ENCODE peak calls at places on chromosomes 6 and 20, in seven cellular contexts. One of them, this sample, is unnamed.

GRCh38 chr6:37717836-37718251 is 20.2 kb upstream of the MDGA1 start:
- DNase-seq in stomach: no peak
- DNase-seq in right lobe of liver: no peak
- DNase-seq in IMR-90: peak; percentile 83
- DNase-seq in tibial nerve: no peak
- DNase-seq in H54: no peak
- DNase-seq in heart left ventricle: no peak
- DNase-seq in this sample: no peak

GRCh38 chr6:3403244-3404154 is 53.4 kb downstream of the SLC22A23 start:
- DNase-seq in stomach: peak; percentile 82
- DNase-seq in right lobe of liver: peak; percentile 81
- DNase-seq in IMR-90: no peak
- DNase-seq in tibial nerve: no peak
- DNase-seq in H54: no peak
- DNase-seq in heart left ventricle: no peak
- DNase-seq in this sample: no peak

GRCh38 chr6:42727084-42727601 is 4.7 kb upstream of the PRPH2 start:
- DNase-seq in stomach: peak; percentile 25
- DNase-seq in right lobe of liver: peak; percentile 31
- DNase-seq in IMR-90: peak; percentile 21
- DNase-seq in tibial nerve: peak; percentile 39
- DNase-seq in H54: no peak
- DNase-seq in heart left ventricle: peak; percentile 75
- DNase-seq in this sample: no peak

GRCh38 chr20:25199473-25200265 is 4.2 kb downstream of the ENTPD6 start:
- DNase-seq in stomach: no peak
- DNase-seq in right lobe of liver: no peak
- DNase-seq in IMR-90: no peak
- DNase-seq in tibial nerve: no peak
- DNase-seq in H54: no peak
- DNase-seq in heart left ventricle: no peak
- DNase-seq in this sample: no peak

GRCh38 chr6:56535626-56536025 is 107.1 kb downstream of the DST start:
- DNase-seq in stomach: no peak
- DNase-seq in right lobe of liver: no peak
- DNase-seq in IMR-90: no peak
- DNase-seq in tibial nerve: no peak
- DNase-seq in H54: no peak
- DNase-seq in heart left ventricle: no peak
- DNase-seq in this sample: no peak

GRCh38 chr6:98769546-98769945 is 64.8 kb upstream of the POU3F2 start:
- DNase-seq in stomach: no peak
- DNase-seq in right lobe of liver: no peak
- DNase-seq in IMR-90: peak; percentile 4
- DNase-seq in tibial nerve: no peak
- DNase-seq in H54: peak; percentile 2
- DNase-seq in heart left ventricle: no peak
- DNase-seq in this sample: peak; percentile 32

GRCh38 chr6:32664827-32665362 is 1.6 kb downstream of the HLA-DQB1 start:
- DNase-seq in stomach: peak; percentile 37
- DNase-seq in right lobe of liver: no peak
- DNase-seq in IMR-90: no peak
- DNase-seq in tibial nerve: no peak
- DNase-seq in H54: no peak
- DNase-seq in heart left ventricle: peak; percentile 64
- DNase-seq in this sample: no peak

GRCh38 chr6:132446842-132447241 is 45.6 kb upstream of the MOXD1 start:
- DNase-seq in stomach: no peak
- DNase-seq in right lobe of liver: no peak
- DNase-seq in IMR-90: no peak
- DNase-seq in tibial nerve: no peak
- DNase-seq in H54: no peak
- DNase-seq in heart left ventricle: no peak
- DNase-seq in this sample: no peak

GRCh38 chr20:17480696-17481095 is 50.5 kb downstream of the BFSP1 start:
- DNase-seq in stomach: no peak
- DNase-seq in right lobe of liver: no peak
- DNase-seq in IMR-90: no peak
- DNase-seq in tibial nerve: no peak
- DNase-seq in H54: no peak
- DNase-seq in heart left ventricle: no peak
- DNase-seq in this sample: no peak

GRCh38 chr6:98946877-98947410 is 802 bp downstream of the FBXL4 start:
- DNase-seq in stomach: peak; percentile 53
- DNase-seq in right lobe of liver: peak; percentile 53
- DNase-seq in IMR-90: peak; percentile 13
- DNase-seq in tibial nerve: peak; percentile 6
- DNase-seq in H54: no peak
- DNase-seq in heart left ventricle: peak; percentile 54
- DNase-seq in this sample: peak; percentile 49

GRCh38 chr20:44990425-44990824 is 24.1 kb downstream of the STK4 start:
- DNase-seq in stomach: no peak
- DNase-seq in right lobe of liver: no peak
- DNase-seq in IMR-90: no peak
- DNase-seq in tibial nerve: no peak
- DNase-seq in H54: no peak
- DNase-seq in heart left ventricle: no peak
- DNase-seq in this sample: peak; percentile 44

GRCh38 chr6:121645100-121645745 is 209.8 kb downstream of the GJA1 start:
- DNase-seq in stomach: no peak
- DNase-seq in right lobe of liver: no peak
- DNase-seq in IMR-90: peak; percentile 53
- DNase-seq in tibial nerve: no peak
- DNase-seq in H54: no peak
- DNase-seq in heart left ventricle: no peak
- DNase-seq in this sample: peak; percentile 98

GRCh38 chr20:4973330-4974097 is 27.8 kb downstream of the SLC23A2 start:
- DNase-seq in stomach: peak; percentile 43
- DNase-seq in right lobe of liver: peak; percentile 74
- DNase-seq in IMR-90: peak; percentile 90
- DNase-seq in tibial nerve: peak; percentile 41
- DNase-seq in H54: no peak
- DNase-seq in heart left ventricle: no peak
- DNase-seq in this sample: peak; percentile 25

GRCh38 chr6:50819527-50819905 is 845 bp downstream of the TFAP2B start:
- DNase-seq in stomach: no peak
- DNase-seq in right lobe of liver: peak; percentile 45
- DNase-seq in IMR-90: no peak
- DNase-seq in tibial nerve: no peak
- DNase-seq in H54: no peak
- DNase-seq in heart left ventricle: no peak
- DNase-seq in this sample: no peak

GRCh38 chr6:124683507-124683906 is 278.7 kb upstream of the RNF217 start:
- DNase-seq in stomach: no peak
- DNase-seq in right lobe of liver: no peak
- DNase-seq in IMR-90: no peak
- DNase-seq in tibial nerve: no peak
- DNase-seq in H54: no peak
- DNase-seq in heart left ventricle: no peak
- DNase-seq in this sample: no peak

GRCh38 chr6:137020771-137021170 is 24.0 kb downstream of the IL20RA start:
- DNase-seq in stomach: no peak
- DNase-seq in right lobe of liver: no peak
- DNase-seq in IMR-90: no peak
- DNase-seq in tibial nerve: no peak
- DNase-seq in H54: no peak
- DNase-seq in heart left ventricle: no peak
- DNase-seq in this sample: no peak

GRCh38 chr20:5973172-5973571 is 22.7 kb downstream of the MCM8 start:
- DNase-seq in stomach: no peak
- DNase-seq in right lobe of liver: no peak
- DNase-seq in IMR-90: peak; percentile 68
- DNase-seq in tibial nerve: no peak
- DNase-seq in H54: no peak
- DNase-seq in heart left ventricle: no peak
- DNase-seq in this sample: no peak

GRCh38 chr6:3664641-3665041 is 86.9 kb downstream of the PXDC1 start:
- DNase-seq in stomach: no peak
- DNase-seq in right lobe of liver: no peak
- DNase-seq in IMR-90: peak; percentile 31
- DNase-seq in tibial nerve: no peak
- DNase-seq in H54: no peak
- DNase-seq in heart left ventricle: no peak
- DNase-seq in this sample: no peak

GRCh38 chr20:53623127-53623453 is 29.5 kb upstream of the ZNF217 start:
- DNase-seq in stomach: no peak
- DNase-seq in right lobe of liver: no peak
- DNase-seq in IMR-90: no peak
- DNase-seq in tibial nerve: no peak
- DNase-seq in H54: no peak
- DNase-seq in heart left ventricle: no peak
- DNase-seq in this sample: no peak

DNA sequence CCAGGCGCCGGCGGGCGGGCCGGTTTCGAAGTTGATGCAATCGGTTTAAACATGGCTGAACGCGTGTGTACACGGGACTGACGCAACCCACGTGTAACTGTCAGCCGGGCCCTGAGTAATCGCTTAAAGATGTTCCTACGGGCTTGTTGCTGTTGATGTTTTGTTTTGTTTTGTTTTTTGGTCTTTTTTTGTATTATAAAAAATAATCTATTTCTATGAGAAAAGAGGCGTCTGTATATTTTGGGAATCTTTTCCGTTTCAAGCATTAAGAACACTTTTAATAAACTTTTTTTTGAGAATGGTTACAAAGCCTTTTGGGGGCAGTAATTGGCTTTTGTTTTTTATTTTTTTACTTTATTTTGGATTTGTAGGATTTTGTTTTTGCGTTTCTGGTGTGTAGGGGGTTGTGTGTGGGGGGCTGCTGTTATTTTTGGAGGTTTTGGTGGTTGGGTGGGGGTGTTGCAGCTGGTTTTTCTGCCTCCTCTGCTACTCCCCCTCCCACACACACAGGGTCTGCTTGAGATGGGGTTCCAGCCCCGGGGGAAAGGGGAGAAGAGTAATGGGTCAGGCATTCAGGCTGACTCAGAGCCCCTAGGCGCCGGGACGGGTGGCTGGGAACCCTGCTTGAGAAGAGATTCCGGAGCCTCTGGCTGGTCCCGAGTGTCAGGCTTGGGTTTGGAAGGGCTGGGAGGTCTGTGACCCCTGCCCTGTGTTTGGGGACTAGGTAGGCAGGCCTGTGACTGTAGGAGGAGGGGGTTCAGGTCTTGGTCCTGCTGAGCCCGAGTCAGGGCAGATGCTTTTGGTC is 1.9 kb downstream of the CEBPB start:
- DNase-seq in stomach: peak; percentile 78
- DNase-seq in right lobe of liver: peak; percentile 74
- DNase-seq in IMR-90: peak; percentile 89
- DNase-seq in tibial nerve: peak; percentile 75
- DNase-seq in H54: peak; percentile 76
- DNase-seq in heart left ventricle: peak; percentile 87
- DNase-seq in this sample: peak; percentile 97
- TF ChIP-seq POLR2A in stomach: no peak
- TF ChIP-seq POLR2A in right lobe of liver: no peak
- TF ChIP-seq POLR2A in IMR-90: no peak
- TF ChIP-seq POLR2A in tibial nerve: no peak
- TF ChIP-seq POLR2A in H54: peak; percentile 33
- TF ChIP-seq POLR2A in heart left ventricle: no peak
- TF ChIP-seq POLR2A in this sample: no peak

DNA sequence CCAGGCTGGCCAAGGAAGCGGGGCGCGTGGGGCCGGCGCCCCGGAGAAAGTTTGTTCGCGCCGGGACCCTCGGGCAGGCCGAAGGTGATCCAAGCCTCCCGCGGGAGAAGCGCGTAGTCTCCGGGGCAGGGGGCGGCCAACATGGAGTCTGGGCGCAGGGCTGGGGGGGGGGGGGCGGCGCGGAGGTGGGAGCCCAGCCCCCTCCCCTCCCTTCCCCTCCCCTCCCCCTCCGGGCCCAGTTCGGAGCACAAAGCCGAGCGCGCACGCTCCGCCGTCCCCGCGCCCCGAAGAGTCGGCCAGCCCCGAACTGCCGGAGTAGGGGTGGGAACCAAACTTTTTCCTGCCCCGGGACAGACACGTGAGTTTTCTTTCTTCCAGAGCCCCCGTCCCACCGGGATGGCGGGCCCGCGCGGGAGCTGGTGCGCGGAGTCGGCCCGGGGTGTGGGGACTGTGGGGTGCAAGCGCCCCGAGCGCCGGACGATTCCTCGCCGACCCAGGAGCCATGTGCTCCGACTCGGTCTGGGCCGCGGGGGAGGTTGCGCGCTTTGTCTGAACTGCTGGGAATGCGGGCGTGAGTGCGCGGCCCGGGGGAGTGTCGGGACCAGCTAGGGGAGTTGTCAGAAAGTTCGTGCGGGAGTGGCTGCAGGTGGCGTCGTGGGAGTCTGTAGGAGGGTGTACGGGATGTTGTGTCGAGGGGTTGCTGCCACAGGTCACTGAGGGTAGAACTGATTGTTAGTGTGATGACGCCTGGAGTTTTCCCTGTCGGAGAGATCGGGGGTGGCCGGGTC is 1.1 kb downstream of the TGIF2 start:
- DNase-seq in stomach: peak; percentile 51
- DNase-seq in right lobe of liver: peak; percentile 62
- DNase-seq in IMR-90: peak; percentile 38
- DNase-seq in tibial nerve: no peak
- DNase-seq in H54: no peak
- DNase-seq in heart left ventricle: peak; percentile 69
- DNase-seq in this sample: peak; percentile 82
- TF ChIP-seq POLR2A in stomach: no peak
- TF ChIP-seq POLR2A in right lobe of liver: peak; percentile 39
- TF ChIP-seq POLR2A in IMR-90: peak; percentile 2
- TF ChIP-seq POLR2A in tibial nerve: no peak
- TF ChIP-seq POLR2A in H54: no peak
- TF ChIP-seq POLR2A in heart left ventricle: no peak
- TF ChIP-seq POLR2A in this sample: no peak

GRCh38 chr6:144283781-144284473 is 1.2 kb upstream of the UTRN start:
- DNase-seq in stomach: no peak
- DNase-seq in right lobe of liver: no peak
- DNase-seq in IMR-90: peak; percentile 44
- DNase-seq in tibial nerve: no peak
- DNase-seq in H54: no peak
- DNase-seq in heart left ventricle: no peak
- DNase-seq in this sample: peak; percentile 33

GRCh38 chr6:144285548-144285797 is 338 bp downstream of the UTRN start:
- DNase-seq in stomach: no peak
- DNase-seq in right lobe of liver: no peak
- DNase-seq in IMR-90: no peak
- DNase-seq in tibial nerve: no peak
- DNase-seq in H54: no peak
- DNase-seq in heart left ventricle: no peak
- DNase-seq in this sample: no peak

GRCh38 chr6:144285798-144286502 is 815 bp downstream of the UTRN start:
- DNase-seq in stomach: peak; percentile 74
- DNase-seq in right lobe of liver: peak; percentile 91
- DNase-seq in IMR-90: peak; percentile 30
- DNase-seq in tibial nerve: peak; percentile 49
- DNase-seq in H54: peak; percentile 14
- DNase-seq in heart left ventricle: peak; percentile 91
- DNase-seq in this sample: peak; percentile 81

GRCh38 chr6:144284474-144284752 is 722 bp upstream of the UTRN start:
- DNase-seq in stomach: no peak
- DNase-seq in right lobe of liver: no peak
- DNase-seq in IMR-90: no peak
- DNase-seq in tibial nerve: no peak
- DNase-seq in H54: no peak
- DNase-seq in heart left ventricle: no peak
- DNase-seq in this sample: no peak

GRCh38 chr6:144284753-144285547 is at the start of gene UTRN:
- DNase-seq in stomach: peak; percentile 75
- DNase-seq in right lobe of liver: peak; percentile 84
- DNase-seq in IMR-90: peak; percentile 79
- DNase-seq in tibial nerve: peak; percentile 73
- DNase-seq in H54: peak; percentile 39
- DNase-seq in heart left ventricle: peak; percentile 92
- DNase-seq in this sample: peak; percentile 88
- TF ChIP-seq POLR2A in stomach: no peak
- TF ChIP-seq POLR2A in right lobe of liver: peak; percentile 41
- TF ChIP-seq POLR2A in IMR-90: no peak
- TF ChIP-seq POLR2A in tibial nerve: peak; percentile 55
- TF ChIP-seq POLR2A in H54: peak; percentile 55
- TF ChIP-seq POLR2A in heart left ventricle: no peak
- TF ChIP-seq POLR2A in this sample: peak; percentile 47

GRCh38 chr6:109690740-109691687 is at the start of the genes AK9 and FIG4:
- DNase-seq in stomach: peak; percentile 95
- DNase-seq in right lobe of liver: peak; percentile 94
- DNase-seq in IMR-90: peak; percentile 90
- DNase-seq in tibial nerve: peak; percentile 91
- DNase-seq in H54: peak; percentile 65
- DNase-seq in heart left ventricle: peak; percentile 94
- DNase-seq in this sample: peak; percentile 94
- TF ChIP-seq POLR2A in stomach: no peak
- TF ChIP-seq POLR2A in right lobe of liver: peak; percentile 55
- TF ChIP-seq POLR2A in IMR-90: peak; percentile 58
- TF ChIP-seq POLR2A in tibial nerve: peak; percentile 62
- TF ChIP-seq POLR2A in H54: peak; percentile 29
- TF ChIP-seq POLR2A in heart left ventricle: no peak
- TF ChIP-seq POLR2A in this sample: peak; percentile 36